ENCODE peak calls at places on chromosome 14, in seven cellular contexts. G is hepatocyte; B is ascending aorta; H is CD8-positive, alpha-beta T cell; Q is psoas muscle; T is GM12878; K is fibroblast of lung. D is an unnamed sample.
A peak's percentile ranks its signal among the peaks of the same experiment; 100 is the strongest.

GRCh38 chr14:35699791-35700444 is 109.2 kb downstream of the RALGAPA1 start:
- DNase-seq in K (no peak), Q (no peak), H (no peak), G (no peak), T (no peak), B (no peak), D (no peak)

GRCh38 chr14:88380405-88380804 is 5.1 kb upstream of the SPATA7 start:
- DNase-seq in K (peak; percentile 7), T (no peak), B (no peak), H (no peak), Q (no peak), G (peak; percentile 23), D (no peak)

GRCh38 chr14:22263961-22264360 is 325.1 kb downstream of the DAD1 start:
- DNase-seq in T (no peak), Q (no peak), G (no peak), K (peak; percentile 27), H (no peak), B (no peak), D (no peak)

GRCh38 chr14:69713976-69714716 is 52.8 kb upstream of the SRSF5 start:
- DNase-seq in Q (no peak), B (no peak), G (no peak), H (no peak), K (no peak), T (no peak), D (no peak)

GRCh38 chr14:24978862-24979724 is 70.9 kb downstream of the STXBP6 start:
- DNase-seq in Q (no peak), H (no peak), T (peak; percentile 46), K (peak; percentile 68), G (peak; percentile 58), B (no peak), D (no peak)

GRCh38 chr14:85534435-85534834 is 4.5 kb downstream of the FLRT2 start:
- DNase-seq in B (no peak), K (no peak), H (no peak), G (peak; percentile 25), Q (no peak), T (no peak), D (no peak)

GRCh38 chr14:85532981-85533820 is 3.3 kb downstream of the FLRT2 start:
- DNase-seq in K (peak; percentile 85), T (no peak), Q (peak; percentile 51), B (no peak), H (no peak), G (peak; percentile 82), D (no peak)

GRCh38 chr14:91119556-91120311 is 5.9 kb downstream of the DGLUCY start:
- DNase-seq in G (no peak), H (no peak), Q (peak; percentile 65), K (peak; percentile 78), B (no peak), T (no peak), D (no peak)

GRCh38 chr14:51507556-51508511 is 143.9 kb upstream of the FRMD6 start:
- DNase-seq in B (no peak), K (peak; percentile 69), G (peak; percentile 54), Q (peak; percentile 47), T (no peak), H (no peak), D (no peak)

GRCh38 chr14:85798852-85799251 is 268.9 kb downstream of the FLRT2 start:
- DNase-seq in T (no peak), G (no peak), H (no peak), K (no peak), Q (no peak), B (no peak), D (no peak)

GRCh38 chr14:29810657-29811056 is 117.0 kb downstream of the PRKD1 start:
- DNase-seq in K (peak; percentile 25), G (no peak), Q (no peak), B (no peak), H (no peak), T (no peak), D (no peak)

GRCh38 chr14:36588788-36589187 is 6.4 kb upstream of the NKX2-8 start:
- DNase-seq in G (no peak), B (no peak), K (no peak), Q (no peak), T (no peak), H (no peak), D (no peak)

GRCh38 chr14:66652736-66653135 is 144.8 kb downstream of the GPHN start:
- DNase-seq in K (no peak), Q (no peak), B (no peak), H (no peak), T (no peak), G (no peak), D (no peak)

GRCh38 chr14:75274899-75275569 is 3.6 kb upstream of the FOS start:
- DNase-seq in Q (no peak), K (peak; percentile 11), T (peak; percentile 40), H (peak; percentile 57), B (peak; percentile 70), G (no peak), D (peak; percentile 65)

GRCh38 chr14:50791201-50791600 is 39.8 kb downstream of the NIN start:
- DNase-seq in H (no peak), G (no peak), Q (no peak), K (no peak), B (no peak), T (no peak), D (no peak)

GRCh38 chr14:57205953-57206352 is 62.8 kb downstream of the EXOC5 start:
- DNase-seq in Q (no peak), G (no peak), H (no peak), K (no peak), T (no peak), B (no peak), D (no peak)

GRCh38 chr14:63045612-63046320 is 508 bp upstream of the KCNH5 start:
- DNase-seq in G (peak; percentile 70), Q (peak; percentile 13), H (no peak), K (peak; percentile 61), T (no peak), B (no peak), D (no peak)

GRCh38 chr14:60509438-60510253 is 700 bp downstream of the SIX6 start:
- DNase-seq in H (no peak), G (no peak), K (peak; percentile 29), Q (no peak), T (no peak), B (no peak), D (no peak)

GRCh38 chr14:60508363-60508706 is 611 bp upstream of the SIX6 start:
- DNase-seq in T (no peak), Q (no peak), B (no peak), H (no peak), G (no peak), K (no peak), D (no peak)

GRCh38 chr14:60510254-60510975 is 1.5 kb downstream of the SIX6 start:
- DNase-seq in Q (no peak), B (no peak), K (no peak), T (no peak), G (no peak), H (no peak), D (no peak)

GRCh38 chr14:60506985-60507829 is 1.7 kb upstream of the SIX6 start:
- DNase-seq in B (no peak), K (no peak), H (no peak), T (no peak), Q (no peak), G (no peak), D (no peak)

DNA sequence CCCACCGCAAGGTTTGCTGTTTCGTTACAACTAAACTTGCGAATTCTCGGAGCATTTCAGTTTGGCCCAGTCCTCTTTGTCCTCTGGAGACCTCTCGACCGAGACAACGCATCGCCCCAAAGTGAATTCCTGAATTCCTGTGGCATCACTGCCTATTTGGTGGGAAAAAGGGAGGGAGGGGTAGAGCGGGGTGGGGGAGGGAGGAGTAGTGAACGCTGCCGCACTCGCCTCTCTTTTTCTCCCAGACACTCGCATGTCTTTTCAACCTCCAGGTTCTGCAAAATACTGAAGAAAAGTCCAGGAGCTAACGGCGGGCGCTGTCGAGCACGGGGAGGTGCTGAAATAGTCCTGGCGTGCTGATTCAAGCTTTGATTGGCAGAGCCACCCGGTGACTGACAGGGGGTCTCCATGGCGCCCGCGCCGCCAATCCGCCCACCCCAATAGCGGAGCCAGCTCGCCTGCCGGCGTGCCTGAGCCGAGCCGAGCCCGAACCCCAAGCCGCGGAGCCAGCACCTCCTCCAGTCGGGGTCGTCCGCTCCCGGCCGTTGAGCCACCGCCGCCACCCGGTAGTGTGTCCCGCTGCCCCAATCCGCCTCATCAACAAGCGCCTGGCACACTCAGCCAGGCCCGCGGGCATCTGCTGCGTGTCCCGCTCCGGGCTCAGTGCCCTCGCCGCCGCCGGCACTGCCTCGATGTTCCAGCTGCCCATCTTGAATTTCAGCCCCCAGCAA is at the start of gene SIX6:
- DNase-seq in K (peak; percentile 78), T (no peak), G (peak; percentile 49), H (no peak), Q (peak; percentile 39), B (no peak), D (no peak)
- H3K9me3 ChIP-seq in K (no peaks in the 10 kb centered on the region), T (no peaks in the 10 kb centered on the region), G (no peaks in the 10 kb centered on the region), H (no peaks in the 10 kb centered on the region), Q (no peaks in the 10 kb centered on the region), B (no peaks in the 10 kb centered on the region), D (no peaks in the 10 kb centered on the region)

GRCh38 chr14:32940066-32940651 is 1.5 kb downstream of the NPAS3 start:
- DNase-seq in B (no peak), T (no peak), G (no peak), H (no peak), K (peak; percentile 69), Q (no peak), D (no peak)

GRCh38 chr14:32939254-32940065 is 781 bp downstream of the NPAS3 start:
- DNase-seq in H (no peak), T (no peak), K (peak; percentile 86), B (no peak), G (peak; percentile 81), Q (peak; percentile 79), D (no peak)

GRCh38 chr14:32938719-32939253 is at the start of gene NPAS3:
- DNase-seq in T (no peak), B (no peak), K (peak; percentile 23), Q (peak; percentile 36), G (peak; percentile 35), H (no peak), D (no peak)

GRCh38 chr14:32941668-32942065 is 3.0 kb downstream of the NPAS3 start:
- DNase-seq in K (no peak), Q (no peak), G (no peak), T (no peak), B (no peak), H (no peak), D (no peak)

GRCh38 chr14:32940711-32941667 is 2.3 kb downstream of the NPAS3 start:
- DNase-seq in K (no peak), B (no peak), Q (no peak), T (no peak), G (no peak), H (no peak), D (no peak)
- H3K9me3 ChIP-seq in K (no peaks in the 10 kb centered on the region), B (no peaks in the 10 kb centered on the region), Q (no peaks in the 10 kb centered on the region), T (no peaks in the 10 kb centered on the region), G (no peaks in the 10 kb centered on the region), H (no peaks in the 10 kb centered on the region), D (no peaks in the 10 kb centered on the region)

GRCh38 chr14:105927661-105928060 is 401.3 kb downstream of the TMEM121 start:
- DNase-seq in H (no peak), Q (no peak), K (no peak), G (no peak), T (no peak), B (no peak), D (no peak)
- H3K9me3 ChIP-seq in H (no peaks in the 10 kb centered on the region), Q (peaks cover 3% of the 10 kb centered on the region), K (no peaks in the 10 kb centered on the region), G (no peaks in the 10 kb centered on the region), T (no peaks in the 10 kb centered on the region), B (no peaks in the 10 kb centered on the region), D (no peaks in the 10 kb centered on the region)

DNA sequence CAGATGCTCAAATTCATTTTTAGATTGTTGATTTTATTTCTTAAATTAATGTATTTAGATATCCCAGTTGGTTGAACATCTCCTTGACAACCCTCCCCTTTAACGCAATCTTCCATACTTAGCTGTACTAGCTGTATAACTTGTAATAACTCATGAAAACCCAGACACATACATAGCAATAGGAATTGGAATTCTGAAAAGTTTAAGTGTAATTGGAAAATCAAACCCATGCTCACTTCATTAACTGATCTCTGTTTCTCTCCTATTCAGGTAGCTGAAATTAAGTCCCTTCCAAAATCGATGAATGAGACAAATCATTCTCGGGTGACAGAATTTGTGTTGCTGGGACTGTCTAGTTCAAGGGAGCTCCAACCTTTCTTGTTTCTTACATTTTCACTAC is at the start of gene OR4K15:
- DNase-seq in K (no peak), T (no peak), Q (no peak), B (no peak), H (no peak), G (no peak), D (no peak)
- H3K9me3 ChIP-seq in K (no peaks in the 10 kb centered on the region), T (no peaks in the 10 kb centered on the region), Q (no peaks in the 10 kb centered on the region), B (no peaks in the 10 kb centered on the region), H (no peaks in the 10 kb centered on the region), G (no peaks in the 10 kb centered on the region), D (no peaks in the 10 kb centered on the region)